ENCODE peak calls at places on chromosome 3, in nine cellular contexts. One of them, this sample, is unnamed.

GRCh38 chr3:114454592-114455251 is 160.9 kb downstream of the TIGIT start:
- DNase-seq in activated effector memory CD4-positive, alpha-beta T cell treated with anti-CD3 and anti-CD28 coated beads, Interleukin-2, amount 50 U/mL, for 16 hours: no peak
- DNase-seq in omental fat pad: no peak
- DNase-seq in fibroblast of lung: peak
- DNase-seq in stimulated activated naive CD8-positive, alpha-beta T cell treated with anti-CD3 and anti-CD28 coated beads, Interleukin-15, Interleukin-2, amounts not matched to agents 100 U/mL and 50 U/mL, for 24 hours: no peak
- DNase-seq in Calu3: no peak
- DNase-seq in stimulated activated CD4-positive, alpha-beta T cell treated with anti-CD3 and anti-CD28 coated beads, Interleukin-4, amount 100 ng/mL, for 4 hours: no peak
- DNase-seq in left cardiac atrium: no peak
- DNase-seq in ELF-1: peak
- DNase-seq in this sample: no peak

GRCh38 chr3:129439381-129439816 is 349 bp downstream of the MBD4 start:
- DNase-seq in activated effector memory CD4-positive, alpha-beta T cell treated with anti-CD3 and anti-CD28 coated beads, Interleukin-2, amount 50 U/mL, for 16 hours: peak
- DNase-seq in omental fat pad: peak
- DNase-seq in fibroblast of lung: no peak
- DNase-seq in stimulated activated naive CD8-positive, alpha-beta T cell treated with anti-CD3 and anti-CD28 coated beads, Interleukin-15, Interleukin-2, amounts not matched to agents 100 U/mL and 50 U/mL, for 24 hours: peak
- DNase-seq in Calu3: peak
- DNase-seq in stimulated activated CD4-positive, alpha-beta T cell treated with anti-CD3 and anti-CD28 coated beads, Interleukin-4, amount 100 ng/mL, for 4 hours: peak
- DNase-seq in left cardiac atrium: peak
- DNase-seq in ELF-1: no peak
- DNase-seq in this sample: no peak

GRCh38 chr3:121477589-121477988 is 68.2 kb downstream of the POLQ start:
- DNase-seq in activated effector memory CD4-positive, alpha-beta T cell treated with anti-CD3 and anti-CD28 coated beads, Interleukin-2, amount 50 U/mL, for 16 hours: no peak
- DNase-seq in omental fat pad: no peak
- DNase-seq in fibroblast of lung: peak
- DNase-seq in stimulated activated naive CD8-positive, alpha-beta T cell treated with anti-CD3 and anti-CD28 coated beads, Interleukin-15, Interleukin-2, amounts not matched to agents 100 U/mL and 50 U/mL, for 24 hours: no peak
- DNase-seq in Calu3: no peak
- DNase-seq in stimulated activated CD4-positive, alpha-beta T cell treated with anti-CD3 and anti-CD28 coated beads, Interleukin-4, amount 100 ng/mL, for 4 hours: no peak
- DNase-seq in left cardiac atrium: no peak
- DNase-seq in ELF-1: no peak
- DNase-seq in this sample: no peak

GRCh38 chr3:176663819-176664218 is 533.5 kb downstream of the TBL1XR1 start:
- DNase-seq in activated effector memory CD4-positive, alpha-beta T cell treated with anti-CD3 and anti-CD28 coated beads, Interleukin-2, amount 50 U/mL, for 16 hours: no peak
- DNase-seq in omental fat pad: no peak
- DNase-seq in fibroblast of lung: peak
- DNase-seq in stimulated activated naive CD8-positive, alpha-beta T cell treated with anti-CD3 and anti-CD28 coated beads, Interleukin-15, Interleukin-2, amounts not matched to agents 100 U/mL and 50 U/mL, for 24 hours: no peak
- DNase-seq in Calu3: peak
- DNase-seq in stimulated activated CD4-positive, alpha-beta T cell treated with anti-CD3 and anti-CD28 coated beads, Interleukin-4, amount 100 ng/mL, for 4 hours: no peak
- DNase-seq in left cardiac atrium: no peak
- DNase-seq in ELF-1: no peak
- DNase-seq in this sample: peak

GRCh38 chr3:150049317-150049716 is 78.6 kb upstream of the PFN2 start:
- DNase-seq in activated effector memory CD4-positive, alpha-beta T cell treated with anti-CD3 and anti-CD28 coated beads, Interleukin-2, amount 50 U/mL, for 16 hours: no peak
- DNase-seq in omental fat pad: no peak
- DNase-seq in fibroblast of lung: peak
- DNase-seq in stimulated activated naive CD8-positive, alpha-beta T cell treated with anti-CD3 and anti-CD28 coated beads, Interleukin-15, Interleukin-2, amounts not matched to agents 100 U/mL and 50 U/mL, for 24 hours: no peak
- DNase-seq in Calu3: no peak
- DNase-seq in stimulated activated CD4-positive, alpha-beta T cell treated with anti-CD3 and anti-CD28 coated beads, Interleukin-4, amount 100 ng/mL, for 4 hours: no peak
- DNase-seq in left cardiac atrium: no peak
- DNase-seq in ELF-1: no peak
- DNase-seq in this sample: no peak

GRCh38 chr3:191094057-191094456 is 105.0 kb upstream of the OSTN start:
- DNase-seq in activated effector memory CD4-positive, alpha-beta T cell treated with anti-CD3 and anti-CD28 coated beads, Interleukin-2, amount 50 U/mL, for 16 hours: no peak
- DNase-seq in omental fat pad: no peak
- DNase-seq in fibroblast of lung: peak
- DNase-seq in stimulated activated naive CD8-positive, alpha-beta T cell treated with anti-CD3 and anti-CD28 coated beads, Interleukin-15, Interleukin-2, amounts not matched to agents 100 U/mL and 50 U/mL, for 24 hours: no peak
- DNase-seq in Calu3: no peak
- DNase-seq in stimulated activated CD4-positive, alpha-beta T cell treated with anti-CD3 and anti-CD28 coated beads, Interleukin-4, amount 100 ng/mL, for 4 hours: no peak
- DNase-seq in left cardiac atrium: no peak
- DNase-seq in ELF-1: no peak
- DNase-seq in this sample: no peak

GRCh38 chr3:30913176-30913575 is 18.7 kb upstream of the GADL1 start:
- DNase-seq in activated effector memory CD4-positive, alpha-beta T cell treated with anti-CD3 and anti-CD28 coated beads, Interleukin-2, amount 50 U/mL, for 16 hours: no peak
- DNase-seq in omental fat pad: no peak
- DNase-seq in fibroblast of lung: no peak
- DNase-seq in stimulated activated naive CD8-positive, alpha-beta T cell treated with anti-CD3 and anti-CD28 coated beads, Interleukin-15, Interleukin-2, amounts not matched to agents 100 U/mL and 50 U/mL, for 24 hours: no peak
- DNase-seq in Calu3: no peak
- DNase-seq in stimulated activated CD4-positive, alpha-beta T cell treated with anti-CD3 and anti-CD28 coated beads, Interleukin-4, amount 100 ng/mL, for 4 hours: no peak
- DNase-seq in left cardiac atrium: no peak
- DNase-seq in ELF-1: no peak
- DNase-seq in this sample: no peak

GRCh38 chr3:78481050-78481449 is 1286.7 kb downstream of the ROBO1 start:
- DNase-seq in activated effector memory CD4-positive, alpha-beta T cell treated with anti-CD3 and anti-CD28 coated beads, Interleukin-2, amount 50 U/mL, for 16 hours: no peak
- DNase-seq in omental fat pad: no peak
- DNase-seq in fibroblast of lung: no peak
- DNase-seq in stimulated activated naive CD8-positive, alpha-beta T cell treated with anti-CD3 and anti-CD28 coated beads, Interleukin-15, Interleukin-2, amounts not matched to agents 100 U/mL and 50 U/mL, for 24 hours: no peak
- DNase-seq in Calu3: no peak
- DNase-seq in stimulated activated CD4-positive, alpha-beta T cell treated with anti-CD3 and anti-CD28 coated beads, Interleukin-4, amount 100 ng/mL, for 4 hours: no peak
- DNase-seq in left cardiac atrium: no peak
- DNase-seq in ELF-1: no peak
- DNase-seq in this sample: no peak

GRCh38 chr3:193791041-193792032 is 198.3 kb downstream of the OPA1 start:
- DNase-seq in activated effector memory CD4-positive, alpha-beta T cell treated with anti-CD3 and anti-CD28 coated beads, Interleukin-2, amount 50 U/mL, for 16 hours: no peak
- DNase-seq in omental fat pad: no peak
- DNase-seq in fibroblast of lung: no peak
- DNase-seq in stimulated activated naive CD8-positive, alpha-beta T cell treated with anti-CD3 and anti-CD28 coated beads, Interleukin-15, Interleukin-2, amounts not matched to agents 100 U/mL and 50 U/mL, for 24 hours: no peak
- DNase-seq in Calu3: peak
- DNase-seq in stimulated activated CD4-positive, alpha-beta T cell treated with anti-CD3 and anti-CD28 coated beads, Interleukin-4, amount 100 ng/mL, for 4 hours: no peak
- DNase-seq in left cardiac atrium: no peak
- DNase-seq in ELF-1: peak
- DNase-seq in this sample: no peak

GRCh38 chr3:177777699-177778098 is 580.4 kb upstream of the TBL1XR1 start:
- DNase-seq in activated effector memory CD4-positive, alpha-beta T cell treated with anti-CD3 and anti-CD28 coated beads, Interleukin-2, amount 50 U/mL, for 16 hours: peak
- DNase-seq in omental fat pad: no peak
- DNase-seq in fibroblast of lung: peak
- DNase-seq in stimulated activated naive CD8-positive, alpha-beta T cell treated with anti-CD3 and anti-CD28 coated beads, Interleukin-15, Interleukin-2, amounts not matched to agents 100 U/mL and 50 U/mL, for 24 hours: peak
- DNase-seq in Calu3: peak
- DNase-seq in stimulated activated CD4-positive, alpha-beta T cell treated with anti-CD3 and anti-CD28 coated beads, Interleukin-4, amount 100 ng/mL, for 4 hours: peak
- DNase-seq in left cardiac atrium: peak
- DNase-seq in ELF-1: peak
- DNase-seq in this sample: peak